ENCODE peak calls at places on chromosomes 11 and 22, in six cellular contexts. One of them, this sample, is unnamed.

GRCh38 chr11:14029971-14030531 is 67.5 kb downstream of the SPON1 start:
- DNase-seq in left lung: peak; percentile 80
- DNase-seq in endothelial cell: no peak
- DNase-seq in effector memory CD4-positive, alpha-beta T cell: no peak
- DNase-seq in adrenal gland: peak; percentile 45
- DNase-seq in stimulated activated CD4-positive, alpha-beta T cell treated with anti-CD3 and anti-CD28 coated beads, Interleukin-12 subunit alpha, Interleukin-12 subunit beta, amount 100 ng/mL, for 48 hours: no peak
- DNase-seq in this sample: peak; percentile 66

GRCh38 chr11:131504199-131504949 is 134.0 kb downstream of the NTM start:
- DNase-seq in left lung: no peak
- DNase-seq in endothelial cell: peak; percentile 44
- DNase-seq in effector memory CD4-positive, alpha-beta T cell: no peak
- DNase-seq in adrenal gland: no peak
- DNase-seq in stimulated activated CD4-positive, alpha-beta T cell treated with anti-CD3 and anti-CD28 coated beads, Interleukin-12 subunit alpha, Interleukin-12 subunit beta, amount 100 ng/mL, for 48 hours: no peak
- DNase-seq in this sample: peak; percentile 50

GRCh38 chr11:125114518-125114917 is 3.1 kb upstream of the TMEM218 start:
- DNase-seq in left lung: no peak
- DNase-seq in endothelial cell: no peak
- DNase-seq in effector memory CD4-positive, alpha-beta T cell: no peak
- DNase-seq in adrenal gland: no peak
- DNase-seq in stimulated activated CD4-positive, alpha-beta T cell treated with anti-CD3 and anti-CD28 coated beads, Interleukin-12 subunit alpha, Interleukin-12 subunit beta, amount 100 ng/mL, for 48 hours: no peak
- DNase-seq in this sample: no peak

GRCh38 chr11:61754534-61755482 is 2.4 kb downstream of the MYRF start:
- DNase-seq in left lung: no peak
- DNase-seq in endothelial cell: no peak
- DNase-seq in effector memory CD4-positive, alpha-beta T cell: no peak
- DNase-seq in adrenal gland: no peak
- DNase-seq in stimulated activated CD4-positive, alpha-beta T cell treated with anti-CD3 and anti-CD28 coated beads, Interleukin-12 subunit alpha, Interleukin-12 subunit beta, amount 100 ng/mL, for 48 hours: no peak
- DNase-seq in this sample: no peak

GRCh38 chr11:9535189-9535781 is 38.2 kb upstream of the WEE1 start:
- DNase-seq in left lung: peak; percentile 69
- DNase-seq in endothelial cell: peak; percentile 84
- DNase-seq in effector memory CD4-positive, alpha-beta T cell: peak; percentile 60
- DNase-seq in adrenal gland: peak; percentile 72
- DNase-seq in stimulated activated CD4-positive, alpha-beta T cell treated with anti-CD3 and anti-CD28 coated beads, Interleukin-12 subunit alpha, Interleukin-12 subunit beta, amount 100 ng/mL, for 48 hours: peak; percentile 65
- DNase-seq in this sample: peak; percentile 83

GRCh38 chr22:43983808-43984207 is 28.6 kb downstream of the SAMM50 start:
- DNase-seq in left lung: no peak
- DNase-seq in endothelial cell: no peak
- DNase-seq in effector memory CD4-positive, alpha-beta T cell: no peak
- DNase-seq in adrenal gland: no peak
- DNase-seq in stimulated activated CD4-positive, alpha-beta T cell treated with anti-CD3 and anti-CD28 coated beads, Interleukin-12 subunit alpha, Interleukin-12 subunit beta, amount 100 ng/mL, for 48 hours: no peak
- DNase-seq in this sample: no peak

GRCh38 chr11:6602096-6602940 is 1.1 kb downstream of the RRP8 start:
- DNase-seq in left lung: no peak
- DNase-seq in endothelial cell: peak; percentile 1
- DNase-seq in effector memory CD4-positive, alpha-beta T cell: no peak
- DNase-seq in adrenal gland: no peak
- DNase-seq in stimulated activated CD4-positive, alpha-beta T cell treated with anti-CD3 and anti-CD28 coated beads, Interleukin-12 subunit alpha, Interleukin-12 subunit beta, amount 100 ng/mL, for 48 hours: no peak
- DNase-seq in this sample: no peak

GRCh38 chr22:33853200-33854097 is 66.8 kb downstream of the LARGE1 start:
- DNase-seq in left lung: peak; percentile 81
- DNase-seq in endothelial cell: no peak
- DNase-seq in effector memory CD4-positive, alpha-beta T cell: no peak
- DNase-seq in adrenal gland: peak; percentile 86
- DNase-seq in stimulated activated CD4-positive, alpha-beta T cell treated with anti-CD3 and anti-CD28 coated beads, Interleukin-12 subunit alpha, Interleukin-12 subunit beta, amount 100 ng/mL, for 48 hours: no peak
- DNase-seq in this sample: peak; percentile 70

GRCh38 chr22:39647836-39648500 is 77.4 kb downstream of the CACNA1I start:
- DNase-seq in left lung: no peak
- DNase-seq in endothelial cell: no peak
- DNase-seq in effector memory CD4-positive, alpha-beta T cell: no peak
- DNase-seq in adrenal gland: no peak
- DNase-seq in stimulated activated CD4-positive, alpha-beta T cell treated with anti-CD3 and anti-CD28 coated beads, Interleukin-12 subunit alpha, Interleukin-12 subunit beta, amount 100 ng/mL, for 48 hours: no peak
- DNase-seq in this sample: no peak

GRCh38 chr11:19191530-19192169 is 10.1 kb downstream of the CSRP3 start:
- DNase-seq in left lung: no peak
- DNase-seq in endothelial cell: no peak
- DNase-seq in effector memory CD4-positive, alpha-beta T cell: no peak
- DNase-seq in adrenal gland: peak; percentile 39
- DNase-seq in stimulated activated CD4-positive, alpha-beta T cell treated with anti-CD3 and anti-CD28 coated beads, Interleukin-12 subunit alpha, Interleukin-12 subunit beta, amount 100 ng/mL, for 48 hours: no peak
- DNase-seq in this sample: no peak

GRCh38 chr22:47192651-47193437 is 430.4 kb downstream of the TBC1D22A start:
- DNase-seq in left lung: peak; percentile 32
- DNase-seq in endothelial cell: no peak
- DNase-seq in effector memory CD4-positive, alpha-beta T cell: no peak
- DNase-seq in adrenal gland: no peak
- DNase-seq in stimulated activated CD4-positive, alpha-beta T cell treated with anti-CD3 and anti-CD28 coated beads, Interleukin-12 subunit alpha, Interleukin-12 subunit beta, amount 100 ng/mL, for 48 hours: no peak
- DNase-seq in this sample: peak; percentile 34

GRCh38 chr22:33666661-33667619 is 253.3 kb downstream of the LARGE1 start:
- DNase-seq in left lung: no peak
- DNase-seq in endothelial cell: no peak
- DNase-seq in effector memory CD4-positive, alpha-beta T cell: no peak
- DNase-seq in adrenal gland: no peak
- DNase-seq in stimulated activated CD4-positive, alpha-beta T cell treated with anti-CD3 and anti-CD28 coated beads, Interleukin-12 subunit alpha, Interleukin-12 subunit beta, amount 100 ng/mL, for 48 hours: no peak
- DNase-seq in this sample: no peak

GRCh38 chr22:41285441-41285819 is 557 bp downstream of the RANGAP1 start:
- DNase-seq in left lung: peak; percentile 62
- DNase-seq in endothelial cell: peak; percentile 44
- DNase-seq in effector memory CD4-positive, alpha-beta T cell: peak; percentile 82
- DNase-seq in adrenal gland: peak; percentile 93
- DNase-seq in stimulated activated CD4-positive, alpha-beta T cell treated with anti-CD3 and anti-CD28 coated beads, Interleukin-12 subunit alpha, Interleukin-12 subunit beta, amount 100 ng/mL, for 48 hours: peak; percentile 91
- DNase-seq in this sample: peak; percentile 74

GRCh38 chr22:47163876-47164513 is 401.5 kb downstream of the TBC1D22A start:
- DNase-seq in left lung: peak; percentile 25
- DNase-seq in endothelial cell: no peak
- DNase-seq in effector memory CD4-positive, alpha-beta T cell: no peak
- DNase-seq in adrenal gland: peak; percentile 8
- DNase-seq in stimulated activated CD4-positive, alpha-beta T cell treated with anti-CD3 and anti-CD28 coated beads, Interleukin-12 subunit alpha, Interleukin-12 subunit beta, amount 100 ng/mL, for 48 hours: no peak
- DNase-seq in this sample: peak; percentile 51

GRCh38 chr11:124657922-124658321 is 15.6 kb downstream of the SIAE start:
- DNase-seq in left lung: no peak
- DNase-seq in endothelial cell: no peak
- DNase-seq in effector memory CD4-positive, alpha-beta T cell: no peak
- DNase-seq in adrenal gland: no peak
- DNase-seq in stimulated activated CD4-positive, alpha-beta T cell treated with anti-CD3 and anti-CD28 coated beads, Interleukin-12 subunit alpha, Interleukin-12 subunit beta, amount 100 ng/mL, for 48 hours: no peak
- DNase-seq in this sample: no peak

GRCh38 chr11:83819936-83820549 is 533.9 kb upstream of the CCDC90B start:
- DNase-seq in left lung: no peak
- DNase-seq in endothelial cell: no peak
- DNase-seq in effector memory CD4-positive, alpha-beta T cell: no peak
- DNase-seq in adrenal gland: peak; percentile 37
- DNase-seq in stimulated activated CD4-positive, alpha-beta T cell treated with anti-CD3 and anti-CD28 coated beads, Interleukin-12 subunit alpha, Interleukin-12 subunit beta, amount 100 ng/mL, for 48 hours: no peak
- DNase-seq in this sample: no peak

GRCh38 chr22:49063040-49063329 is 764.7 kb downstream of the BRD1 start:
- DNase-seq in left lung: no peak
- DNase-seq in endothelial cell: no peak
- DNase-seq in effector memory CD4-positive, alpha-beta T cell: no peak
- DNase-seq in adrenal gland: no peak
- DNase-seq in stimulated activated CD4-positive, alpha-beta T cell treated with anti-CD3 and anti-CD28 coated beads, Interleukin-12 subunit alpha, Interleukin-12 subunit beta, amount 100 ng/mL, for 48 hours: no peak
- DNase-seq in this sample: no peak

GRCh38 chr11:79390477-79390876 is 50.4 kb downstream of the TENM4 start:
- DNase-seq in left lung: no peak
- DNase-seq in endothelial cell: no peak
- DNase-seq in effector memory CD4-positive, alpha-beta T cell: no peak
- DNase-seq in adrenal gland: no peak
- DNase-seq in stimulated activated CD4-positive, alpha-beta T cell treated with anti-CD3 and anti-CD28 coated beads, Interleukin-12 subunit alpha, Interleukin-12 subunit beta, amount 100 ng/mL, for 48 hours: no peak
- DNase-seq in this sample: no peak

GRCh38 chr11:76598426-76598839 is 72.1 kb downstream of the LRRC32 start:
- DNase-seq in left lung: no peak
- DNase-seq in endothelial cell: peak; percentile 50
- DNase-seq in effector memory CD4-positive, alpha-beta T cell: no peak
- DNase-seq in adrenal gland: peak; percentile 52
- DNase-seq in stimulated activated CD4-positive, alpha-beta T cell treated with anti-CD3 and anti-CD28 coated beads, Interleukin-12 subunit alpha, Interleukin-12 subunit beta, amount 100 ng/mL, for 48 hours: no peak
- DNase-seq in this sample: no peak

GRCh38 chr22:27213766-27214581 is 556.6 kb downstream of the MIAT start:
- DNase-seq in left lung: peak; percentile 63
- DNase-seq in endothelial cell: no peak
- DNase-seq in effector memory CD4-positive, alpha-beta T cell: no peak
- DNase-seq in adrenal gland: peak; percentile 18
- DNase-seq in stimulated activated CD4-positive, alpha-beta T cell treated with anti-CD3 and anti-CD28 coated beads, Interleukin-12 subunit alpha, Interleukin-12 subunit beta, amount 100 ng/mL, for 48 hours: no peak
- DNase-seq in this sample: peak; percentile 84

This sample was measured in psoas muscle.